ENCODE peak calls at places on chromosomes 7 and 10, in seven cellular contexts. One of them, this sample, is unnamed.

GRCh38 chr10:6119962-6120361 is 31.1 kb downstream of the RBM17 start:
- DNase-seq in IMR-90: no peak
- DNase-seq in stimulated activated naive CD8-positive, alpha-beta T cell treated with anti-CD3 and anti-CD28 coated beads, Interleukin-15, Interleukin-2, amounts not matched to agents 100 U/mL and 50 U/mL, for 24 hours: no peak
- DNase-seq in AG08395: no peak
- DNase-seq in mucosa of gallbladder: no peak
- DNase-seq in NAMALWA: no peak
- DNase-seq in activated T-cell treated with anti-CD3 and anti-CD28 coated beads, Interleukin-2, amount 50 U/mL, for 72 hours: no peak
- DNase-seq in this sample: no peak

GRCh38 chr10:49047128-49047639 is 68.1 kb downstream of the VSTM4 start:
- DNase-seq in activated T-cell treated with anti-CD3 and anti-CD28 coated beads, Interleukin-2, amount 50 U/mL, for 72 hours: no peak
- DNase-seq in mucosa of gallbladder: no peak
- DNase-seq in NAMALWA: no peak
- DNase-seq in IMR-90: no peak
- DNase-seq in stimulated activated naive CD8-positive, alpha-beta T cell treated with anti-CD3 and anti-CD28 coated beads, Interleukin-15, Interleukin-2, amounts not matched to agents 100 U/mL and 50 U/mL, for 24 hours: no peak
- DNase-seq in AG08395: no peak
- DNase-seq in this sample: no peak

GRCh38 chr7:157412021-157412443 is 75.2 kb downstream of the DNAJB6 start:
- DNase-seq in NAMALWA: no peak
- DNase-seq in IMR-90: peak
- DNase-seq in activated T-cell treated with anti-CD3 and anti-CD28 coated beads, Interleukin-2, amount 50 U/mL, for 72 hours: peak
- DNase-seq in stimulated activated naive CD8-positive, alpha-beta T cell treated with anti-CD3 and anti-CD28 coated beads, Interleukin-15, Interleukin-2, amounts not matched to agents 100 U/mL and 50 U/mL, for 24 hours: peak
- DNase-seq in AG08395: peak
- DNase-seq in mucosa of gallbladder: no peak
- DNase-seq in this sample: no peak

GRCh38 chr10:101565370-101565900 is 22.6 kb downstream of the POLL start:
- DNase-seq in AG08395: no peak
- DNase-seq in IMR-90: no peak
- DNase-seq in activated T-cell treated with anti-CD3 and anti-CD28 coated beads, Interleukin-2, amount 50 U/mL, for 72 hours: no peak
- DNase-seq in stimulated activated naive CD8-positive, alpha-beta T cell treated with anti-CD3 and anti-CD28 coated beads, Interleukin-15, Interleukin-2, amounts not matched to agents 100 U/mL and 50 U/mL, for 24 hours: no peak
- DNase-seq in mucosa of gallbladder: no peak
- DNase-seq in NAMALWA: no peak
- DNase-seq in this sample: no peak

GRCh38 chr10:24762161-24762924 is 38.7 kb upstream of the ARHGAP21 start:
- DNase-seq in IMR-90: no peak
- DNase-seq in NAMALWA: no peak
- DNase-seq in stimulated activated naive CD8-positive, alpha-beta T cell treated with anti-CD3 and anti-CD28 coated beads, Interleukin-15, Interleukin-2, amounts not matched to agents 100 U/mL and 50 U/mL, for 24 hours: no peak
- DNase-seq in mucosa of gallbladder: no peak
- DNase-seq in activated T-cell treated with anti-CD3 and anti-CD28 coated beads, Interleukin-2, amount 50 U/mL, for 72 hours: no peak
- DNase-seq in AG08395: no peak
- DNase-seq in this sample: no peak

GRCh38 chr10:119849031-119849789 is 23.4 kb downstream of the MCMBP start:
- DNase-seq in NAMALWA: no peak
- DNase-seq in mucosa of gallbladder: no peak
- DNase-seq in IMR-90: peak
- DNase-seq in AG08395: peak
- DNase-seq in activated T-cell treated with anti-CD3 and anti-CD28 coated beads, Interleukin-2, amount 50 U/mL, for 72 hours: no peak
- DNase-seq in stimulated activated naive CD8-positive, alpha-beta T cell treated with anti-CD3 and anti-CD28 coated beads, Interleukin-15, Interleukin-2, amounts not matched to agents 100 U/mL and 50 U/mL, for 24 hours: no peak
- DNase-seq in this sample: no peak

GRCh38 chr7:90387470-90388240 is 15.6 kb upstream of the CLDN12 start:
- DNase-seq in stimulated activated naive CD8-positive, alpha-beta T cell treated with anti-CD3 and anti-CD28 coated beads, Interleukin-15, Interleukin-2, amounts not matched to agents 100 U/mL and 50 U/mL, for 24 hours: no peak
- DNase-seq in AG08395: peak
- DNase-seq in mucosa of gallbladder: no peak
- DNase-seq in IMR-90: peak
- DNase-seq in NAMALWA: no peak
- DNase-seq in activated T-cell treated with anti-CD3 and anti-CD28 coated beads, Interleukin-2, amount 50 U/mL, for 72 hours: no peak
- DNase-seq in this sample: no peak

GRCh38 chr10:130635528-130635927 is 499.3 kb downstream of the GLRX3 start:
- DNase-seq in stimulated activated naive CD8-positive, alpha-beta T cell treated with anti-CD3 and anti-CD28 coated beads, Interleukin-15, Interleukin-2, amounts not matched to agents 100 U/mL and 50 U/mL, for 24 hours: no peak
- DNase-seq in IMR-90: no peak
- DNase-seq in activated T-cell treated with anti-CD3 and anti-CD28 coated beads, Interleukin-2, amount 50 U/mL, for 72 hours: no peak
- DNase-seq in NAMALWA: no peak
- DNase-seq in mucosa of gallbladder: no peak
- DNase-seq in AG08395: no peak
- DNase-seq in this sample: no peak

GRCh38 chr7:44471850-44472249 is 18.6 kb downstream of the NUDCD3 start:
- DNase-seq in IMR-90: no peak
- DNase-seq in AG08395: no peak
- DNase-seq in NAMALWA: no peak
- DNase-seq in stimulated activated naive CD8-positive, alpha-beta T cell treated with anti-CD3 and anti-CD28 coated beads, Interleukin-15, Interleukin-2, amounts not matched to agents 100 U/mL and 50 U/mL, for 24 hours: no peak
- DNase-seq in mucosa of gallbladder: no peak
- DNase-seq in activated T-cell treated with anti-CD3 and anti-CD28 coated beads, Interleukin-2, amount 50 U/mL, for 72 hours: no peak
- DNase-seq in this sample: no peak

GRCh38 chr7:41994746-41995110 is 242.3 kb downstream of the GLI3 start:
- DNase-seq in mucosa of gallbladder: no peak
- DNase-seq in IMR-90: no peak
- DNase-seq in NAMALWA: no peak
- DNase-seq in AG08395: peak
- DNase-seq in activated T-cell treated with anti-CD3 and anti-CD28 coated beads, Interleukin-2, amount 50 U/mL, for 72 hours: no peak
- DNase-seq in stimulated activated naive CD8-positive, alpha-beta T cell treated with anti-CD3 and anti-CD28 coated beads, Interleukin-15, Interleukin-2, amounts not matched to agents 100 U/mL and 50 U/mL, for 24 hours: no peak
- DNase-seq in this sample: no peak

GRCh38 chr7:42170724-42171123 is 66.3 kb downstream of the GLI3 start:
- DNase-seq in NAMALWA: no peak
- DNase-seq in mucosa of gallbladder: no peak
- DNase-seq in AG08395: no peak
- DNase-seq in IMR-90: peak
- DNase-seq in stimulated activated naive CD8-positive, alpha-beta T cell treated with anti-CD3 and anti-CD28 coated beads, Interleukin-15, Interleukin-2, amounts not matched to agents 100 U/mL and 50 U/mL, for 24 hours: no peak
- DNase-seq in activated T-cell treated with anti-CD3 and anti-CD28 coated beads, Interleukin-2, amount 50 U/mL, for 72 hours: no peak
- DNase-seq in this sample: no peak

GRCh38 chr7:159006610-159007130 is 138.0 kb downstream of the VIPR2 start:
- DNase-seq in stimulated activated naive CD8-positive, alpha-beta T cell treated with anti-CD3 and anti-CD28 coated beads, Interleukin-15, Interleukin-2, amounts not matched to agents 100 U/mL and 50 U/mL, for 24 hours: no peak
- DNase-seq in AG08395: no peak
- DNase-seq in IMR-90: no peak
- DNase-seq in mucosa of gallbladder: no peak
- DNase-seq in NAMALWA: no peak
- DNase-seq in activated T-cell treated with anti-CD3 and anti-CD28 coated beads, Interleukin-2, amount 50 U/mL, for 72 hours: no peak
- DNase-seq in this sample: no peak

GRCh38 chr10:92923416-92923815 is 75.1 kb downstream of the EXOC6 start:
- DNase-seq in mucosa of gallbladder: no peak
- DNase-seq in NAMALWA: no peak
- DNase-seq in stimulated activated naive CD8-positive, alpha-beta T cell treated with anti-CD3 and anti-CD28 coated beads, Interleukin-15, Interleukin-2, amounts not matched to agents 100 U/mL and 50 U/mL, for 24 hours: no peak
- DNase-seq in activated T-cell treated with anti-CD3 and anti-CD28 coated beads, Interleukin-2, amount 50 U/mL, for 72 hours: no peak
- DNase-seq in AG08395: no peak
- DNase-seq in IMR-90: peak
- DNase-seq in this sample: no peak

GRCh38 chr10:65861249-65861648 is 1064.6 kb upstream of the LRRTM3 start:
- DNase-seq in NAMALWA: no peak
- DNase-seq in mucosa of gallbladder: no peak
- DNase-seq in stimulated activated naive CD8-positive, alpha-beta T cell treated with anti-CD3 and anti-CD28 coated beads, Interleukin-15, Interleukin-2, amounts not matched to agents 100 U/mL and 50 U/mL, for 24 hours: no peak
- DNase-seq in AG08395: no peak
- DNase-seq in activated T-cell treated with anti-CD3 and anti-CD28 coated beads, Interleukin-2, amount 50 U/mL, for 72 hours: no peak
- DNase-seq in IMR-90: no peak
- DNase-seq in this sample: no peak

GRCh38 chr10:106571216-106571954 is 593.1 kb downstream of the SORCS1 start:
- DNase-seq in stimulated activated naive CD8-positive, alpha-beta T cell treated with anti-CD3 and anti-CD28 coated beads, Interleukin-15, Interleukin-2, amounts not matched to agents 100 U/mL and 50 U/mL, for 24 hours: no peak
- DNase-seq in NAMALWA: peak
- DNase-seq in mucosa of gallbladder: no peak
- DNase-seq in IMR-90: peak
- DNase-seq in activated T-cell treated with anti-CD3 and anti-CD28 coated beads, Interleukin-2, amount 50 U/mL, for 72 hours: no peak
- DNase-seq in AG08395: peak
- DNase-seq in this sample: no peak

GRCh38 chr7:37352974-37353948 is 95.4 kb downstream of the ELMO1 start:
- DNase-seq in AG08395: no peak
- DNase-seq in activated T-cell treated with anti-CD3 and anti-CD28 coated beads, Interleukin-2, amount 50 U/mL, for 72 hours: peak
- DNase-seq in IMR-90: no peak
- DNase-seq in mucosa of gallbladder: no peak
- DNase-seq in NAMALWA: peak
- DNase-seq in stimulated activated naive CD8-positive, alpha-beta T cell treated with anti-CD3 and anti-CD28 coated beads, Interleukin-15, Interleukin-2, amounts not matched to agents 100 U/mL and 50 U/mL, for 24 hours: peak
- DNase-seq in this sample: no peak

GRCh38 chr7:20831451-20831850 is 44.8 kb upstream of the SP8 start:
- DNase-seq in IMR-90: no peak
- DNase-seq in NAMALWA: no peak
- DNase-seq in mucosa of gallbladder: no peak
- DNase-seq in AG08395: no peak
- DNase-seq in stimulated activated naive CD8-positive, alpha-beta T cell treated with anti-CD3 and anti-CD28 coated beads, Interleukin-15, Interleukin-2, amounts not matched to agents 100 U/mL and 50 U/mL, for 24 hours: no peak
- DNase-seq in activated T-cell treated with anti-CD3 and anti-CD28 coated beads, Interleukin-2, amount 50 U/mL, for 72 hours: no peak
- DNase-seq in this sample: no peak

GRCh38 chr7:77745746-77746145 is 49.5 kb downstream of the RSBN1L start:
- DNase-seq in stimulated activated naive CD8-positive, alpha-beta T cell treated with anti-CD3 and anti-CD28 coated beads, Interleukin-15, Interleukin-2, amounts not matched to agents 100 U/mL and 50 U/mL, for 24 hours: no peak
- DNase-seq in IMR-90: no peak
- DNase-seq in NAMALWA: no peak
- DNase-seq in activated T-cell treated with anti-CD3 and anti-CD28 coated beads, Interleukin-2, amount 50 U/mL, for 72 hours: no peak
- DNase-seq in AG08395: no peak
- DNase-seq in mucosa of gallbladder: no peak
- DNase-seq in this sample: no peak

GRCh38 chr7:26153246-26153822 is 1.3 kb downstream of the NFE2L3 start:
- DNase-seq in mucosa of gallbladder: no peak
- DNase-seq in stimulated activated naive CD8-positive, alpha-beta T cell treated with anti-CD3 and anti-CD28 coated beads, Interleukin-15, Interleukin-2, amounts not matched to agents 100 U/mL and 50 U/mL, for 24 hours: peak
- DNase-seq in AG08395: no peak
- DNase-seq in IMR-90: no peak
- DNase-seq in NAMALWA: peak
- DNase-seq in activated T-cell treated with anti-CD3 and anti-CD28 coated beads, Interleukin-2, amount 50 U/mL, for 72 hours: no peak
- DNase-seq in this sample: no peak

GRCh38 chr10:95360122-95360715 is 69.4 kb upstream of the PDLIM1 start:
- DNase-seq in NAMALWA: peak
- DNase-seq in activated T-cell treated with anti-CD3 and anti-CD28 coated beads, Interleukin-2, amount 50 U/mL, for 72 hours: no peak
- DNase-seq in stimulated activated naive CD8-positive, alpha-beta T cell treated with anti-CD3 and anti-CD28 coated beads, Interleukin-15, Interleukin-2, amounts not matched to agents 100 U/mL and 50 U/mL, for 24 hours: no peak
- DNase-seq in mucosa of gallbladder: no peak
- DNase-seq in IMR-90: peak
- DNase-seq in AG08395: no peak
- DNase-seq in this sample: no peak

GRCh38 chr7:134464496-134464895 is 5.6 kb upstream of the AKR1B1 start:
- DNase-seq in AG08395: no peak
- DNase-seq in mucosa of gallbladder: no peak
- DNase-seq in activated T-cell treated with anti-CD3 and anti-CD28 coated beads, Interleukin-2, amount 50 U/mL, for 72 hours: no peak
- DNase-seq in stimulated activated naive CD8-positive, alpha-beta T cell treated with anti-CD3 and anti-CD28 coated beads, Interleukin-15, Interleukin-2, amounts not matched to agents 100 U/mL and 50 U/mL, for 24 hours: no peak
- DNase-seq in NAMALWA: no peak
- DNase-seq in IMR-90: no peak
- DNase-seq in this sample: no peak

GRCh38 chr10:132918617-132919373 is 23.6 kb downstream of the CFAP46 start:
- DNase-seq in mucosa of gallbladder: no peak
- DNase-seq in stimulated activated naive CD8-positive, alpha-beta T cell treated with anti-CD3 and anti-CD28 coated beads, Interleukin-15, Interleukin-2, amounts not matched to agents 100 U/mL and 50 U/mL, for 24 hours: no peak
- DNase-seq in activated T-cell treated with anti-CD3 and anti-CD28 coated beads, Interleukin-2, amount 50 U/mL, for 72 hours: no peak
- DNase-seq in AG08395: no peak
- DNase-seq in IMR-90: no peak
- DNase-seq in NAMALWA: no peak
- DNase-seq in this sample: no peak

GRCh38 chr10:120455606-120456005 is 1.4 kb upstream of the PLPP4 start:
- DNase-seq in activated T-cell treated with anti-CD3 and anti-CD28 coated beads, Interleukin-2, amount 50 U/mL, for 72 hours: no peak
- DNase-seq in IMR-90: no peak
- DNase-seq in stimulated activated naive CD8-positive, alpha-beta T cell treated with anti-CD3 and anti-CD28 coated beads, Interleukin-15, Interleukin-2, amounts not matched to agents 100 U/mL and 50 U/mL, for 24 hours: no peak
- DNase-seq in AG08395: no peak
- DNase-seq in mucosa of gallbladder: no peak
- DNase-seq in NAMALWA: no peak
- DNase-seq in this sample: no peak

GRCh38 chr10:123882681-123883445 is 8.7 kb downstream of the CPXM2 start:
- DNase-seq in AG08395: no peak
- DNase-seq in IMR-90: no peak
- DNase-seq in activated T-cell treated with anti-CD3 and anti-CD28 coated beads, Interleukin-2, amount 50 U/mL, for 72 hours: no peak
- DNase-seq in mucosa of gallbladder: no peak
- DNase-seq in stimulated activated naive CD8-positive, alpha-beta T cell treated with anti-CD3 and anti-CD28 coated beads, Interleukin-15, Interleukin-2, amounts not matched to agents 100 U/mL and 50 U/mL, for 24 hours: no peak
- DNase-seq in NAMALWA: no peak
- DNase-seq in this sample: no peak

GRCh38 chr7:69067397-69067796 is 530.9 kb upstream of the AUTS2 start:
- DNase-seq in IMR-90: no peak
- DNase-seq in mucosa of gallbladder: no peak
- DNase-seq in NAMALWA: peak
- DNase-seq in stimulated activated naive CD8-positive, alpha-beta T cell treated with anti-CD3 and anti-CD28 coated beads, Interleukin-15, Interleukin-2, amounts not matched to agents 100 U/mL and 50 U/mL, for 24 hours: no peak
- DNase-seq in activated T-cell treated with anti-CD3 and anti-CD28 coated beads, Interleukin-2, amount 50 U/mL, for 72 hours: no peak
- DNase-seq in AG08395: no peak
- DNase-seq in this sample: no peak

GRCh38 chr7:18866359-18867036 is 250.9 kb downstream of the TWIST1 start:
- DNase-seq in AG08395: peak
- DNase-seq in NAMALWA: no peak
- DNase-seq in stimulated activated naive CD8-positive, alpha-beta T cell treated with anti-CD3 and anti-CD28 coated beads, Interleukin-15, Interleukin-2, amounts not matched to agents 100 U/mL and 50 U/mL, for 24 hours: no peak
- DNase-seq in IMR-90: peak
- DNase-seq in activated T-cell treated with anti-CD3 and anti-CD28 coated beads, Interleukin-2, amount 50 U/mL, for 72 hours: peak
- DNase-seq in mucosa of gallbladder: peak
- DNase-seq in this sample: peak

GRCh38 chr10:1179346-1180070 is 123.3 kb downstream of the WDR37 start:
- DNase-seq in activated T-cell treated with anti-CD3 and anti-CD28 coated beads, Interleukin-2, amount 50 U/mL, for 72 hours: no peak
- DNase-seq in mucosa of gallbladder: no peak
- DNase-seq in stimulated activated naive CD8-positive, alpha-beta T cell treated with anti-CD3 and anti-CD28 coated beads, Interleukin-15, Interleukin-2, amounts not matched to agents 100 U/mL and 50 U/mL, for 24 hours: no peak
- DNase-seq in IMR-90: no peak
- DNase-seq in AG08395: no peak
- DNase-seq in NAMALWA: no peak
- DNase-seq in this sample: no peak

GRCh38 chr7:120805636-120806388 is 52.1 kb downstream of the TSPAN12 start:
- DNase-seq in mucosa of gallbladder: peak
- DNase-seq in stimulated activated naive CD8-positive, alpha-beta T cell treated with anti-CD3 and anti-CD28 coated beads, Interleukin-15, Interleukin-2, amounts not matched to agents 100 U/mL and 50 U/mL, for 24 hours: peak
- DNase-seq in IMR-90: peak
- DNase-seq in activated T-cell treated with anti-CD3 and anti-CD28 coated beads, Interleukin-2, amount 50 U/mL, for 72 hours: peak
- DNase-seq in NAMALWA: peak
- DNase-seq in AG08395: peak
- DNase-seq in this sample: peak

GRCh38 chr7:139915301-139915863 is 86.3 kb downstream of the TBXAS1 start:
- DNase-seq in stimulated activated naive CD8-positive, alpha-beta T cell treated with anti-CD3 and anti-CD28 coated beads, Interleukin-15, Interleukin-2, amounts not matched to agents 100 U/mL and 50 U/mL, for 24 hours: no peak
- DNase-seq in AG08395: no peak
- DNase-seq in mucosa of gallbladder: no peak
- DNase-seq in activated T-cell treated with anti-CD3 and anti-CD28 coated beads, Interleukin-2, amount 50 U/mL, for 72 hours: no peak
- DNase-seq in NAMALWA: no peak
- DNase-seq in IMR-90: peak
- DNase-seq in this sample: no peak

GRCh38 chr7:36863901-36864701 is 139.8 kb upstream of the AOAH start:
- DNase-seq in AG08395: no peak
- DNase-seq in activated T-cell treated with anti-CD3 and anti-CD28 coated beads, Interleukin-2, amount 50 U/mL, for 72 hours: no peak
- DNase-seq in stimulated activated naive CD8-positive, alpha-beta T cell treated with anti-CD3 and anti-CD28 coated beads, Interleukin-15, Interleukin-2, amounts not matched to agents 100 U/mL and 50 U/mL, for 24 hours: peak
- DNase-seq in IMR-90: no peak
- DNase-seq in NAMALWA: no peak
- DNase-seq in mucosa of gallbladder: peak
- DNase-seq in this sample: no peak

GRCh38 chr7:31493714-31494181 is 20.1 kb upstream of the ITPRID1 start:
- DNase-seq in activated T-cell treated with anti-CD3 and anti-CD28 coated beads, Interleukin-2, amount 50 U/mL, for 72 hours: no peak
- DNase-seq in IMR-90: no peak
- DNase-seq in mucosa of gallbladder: no peak
- DNase-seq in AG08395: no peak
- DNase-seq in NAMALWA: no peak
- DNase-seq in stimulated activated naive CD8-positive, alpha-beta T cell treated with anti-CD3 and anti-CD28 coated beads, Interleukin-15, Interleukin-2, amounts not matched to agents 100 U/mL and 50 U/mL, for 24 hours: no peak
- DNase-seq in this sample: no peak